ENCODE peak calls at places on chromosomes 4 and X, in six cellular contexts. One of them, this sample, is unnamed.
A peak's percentile ranks its signal among the peaks of the same experiment; 100 is the strongest.

GRCh38 chrX:48475295-48475694 is 704 bp upstream of the FTSJ1 start:
- DNase-seq in IMR-90: no peak
- DNase-seq in body of pancreas: no peak
- DNase-seq in stomach: no peak
- DNase-seq in kidney: no peak
- DNase-seq in esophagus squamous epithelium: no peak
- DNase-seq in this sample: peak; percentile 15

GRCh38 chr4:78613522-78614311 is 62.1 kb downstream of the ANXA3 start:
- DNase-seq in IMR-90: no peak
- DNase-seq in body of pancreas: no peak
- DNase-seq in stomach: no peak
- DNase-seq in kidney: no peak
- DNase-seq in esophagus squamous epithelium: no peak
- DNase-seq in this sample: no peak

GRCh38 chr4:177554966-177555574 is 112.8 kb upstream of the AGA start:
- DNase-seq in IMR-90: peak; percentile 50
- DNase-seq in body of pancreas: no peak
- DNase-seq in stomach: no peak
- DNase-seq in kidney: no peak
- DNase-seq in esophagus squamous epithelium: no peak
- DNase-seq in this sample: peak; percentile 26

GRCh38 chrX:133742602-133743305 is 242.6 kb downstream of the GPC3 start:
- DNase-seq in IMR-90: no peak
- DNase-seq in body of pancreas: no peak
- DNase-seq in stomach: no peak
- DNase-seq in kidney: no peak
- DNase-seq in esophagus squamous epithelium: no peak
- DNase-seq in this sample: no peak

GRCh38 chrX:12999422-12999821 is 24.5 kb downstream of the TMSB4X start:
- DNase-seq in IMR-90: peak; percentile 32
- DNase-seq in body of pancreas: no peak
- DNase-seq in stomach: no peak
- DNase-seq in kidney: no peak
- DNase-seq in esophagus squamous epithelium: no peak
- DNase-seq in this sample: peak; percentile 62

GRCh38 chr4:20687894-20688293 is 12.4 kb upstream of the PACRGL start:
- DNase-seq in IMR-90: peak; percentile 75
- DNase-seq in body of pancreas: no peak
- DNase-seq in stomach: no peak
- DNase-seq in kidney: no peak
- DNase-seq in esophagus squamous epithelium: no peak
- DNase-seq in this sample: no peak

GRCh38 chrX:1134156-1134555 is 78.3 kb downstream of the CRLF2 start:
- DNase-seq in IMR-90: no peak
- DNase-seq in body of pancreas: no peak
- DNase-seq in stomach: no peak
- DNase-seq in kidney: no peak
- DNase-seq in esophagus squamous epithelium: no peak
- DNase-seq in this sample: no peak

GRCh38 chr4:126628933-126629332 is 1003.8 kb upstream of the INTU start:
- DNase-seq in IMR-90: no peak
- DNase-seq in body of pancreas: no peak
- DNase-seq in stomach: no peak
- DNase-seq in kidney: no peak
- DNase-seq in esophagus squamous epithelium: no peak
- DNase-seq in this sample: no peak

GRCh38 chr4:140069068-140069467 is 84.9 kb downstream of the MAML3 start:
- DNase-seq in IMR-90: peak; percentile 73
- DNase-seq in body of pancreas: no peak
- DNase-seq in stomach: peak; percentile 46
- DNase-seq in kidney: no peak
- DNase-seq in esophagus squamous epithelium: no peak
- DNase-seq in this sample: no peak

GRCh38 chr4:8319061-8319460 is 49.5 kb downstream of the HTRA3 start:
- DNase-seq in IMR-90: no peak
- DNase-seq in body of pancreas: no peak
- DNase-seq in stomach: peak; percentile 11
- DNase-seq in kidney: no peak
- DNase-seq in esophagus squamous epithelium: no peak
- DNase-seq in this sample: no peak

GRCh38 chr4:453267-453666 is 45.7 kb downstream of the ZNF721 start:
- DNase-seq in IMR-90: no peak
- DNase-seq in body of pancreas: no peak
- DNase-seq in stomach: no peak
- DNase-seq in kidney: no peak
- DNase-seq in esophagus squamous epithelium: no peak
- DNase-seq in this sample: no peak

GRCh38 chr4:1233641-1234277 is 15.2 kb downstream of the CTBP1 start:
- DNase-seq in IMR-90: peak; percentile 34
- DNase-seq in body of pancreas: peak; percentile 27
- DNase-seq in stomach: no peak
- DNase-seq in kidney: peak; percentile 86
- DNase-seq in esophagus squamous epithelium: no peak
- DNase-seq in this sample: no peak

GRCh38 chr4:169163495-169163894 is 107.3 kb downstream of the SH3RF1 start:
- DNase-seq in IMR-90: no peak
- DNase-seq in body of pancreas: no peak
- DNase-seq in stomach: no peak
- DNase-seq in kidney: no peak
- DNase-seq in esophagus squamous epithelium: no peak
- DNase-seq in this sample: no peak

GRCh38 chr4:78464265-78464664 is 87.3 kb upstream of the ANXA3 start:
- DNase-seq in IMR-90: no peak
- DNase-seq in body of pancreas: no peak
- DNase-seq in stomach: no peak
- DNase-seq in kidney: no peak
- DNase-seq in esophagus squamous epithelium: no peak
- DNase-seq in this sample: no peak

GRCh38 chr4:182804131-182804530 is 113.1 kb downstream of the DCTD start:
- DNase-seq in IMR-90: no peak
- DNase-seq in body of pancreas: no peak
- DNase-seq in stomach: no peak
- DNase-seq in kidney: no peak
- DNase-seq in esophagus squamous epithelium: no peak
- DNase-seq in this sample: no peak

GRCh38 chr4:142656178-142656577 is 189.9 kb downstream of the INPP4B start:
- DNase-seq in IMR-90: no peak
- DNase-seq in body of pancreas: no peak
- DNase-seq in stomach: no peak
- DNase-seq in kidney: no peak
- DNase-seq in esophagus squamous epithelium: no peak
- DNase-seq in this sample: peak; percentile 30
- H3K9me3 ChIP-seq in IMR-90: peaks cover 26% of the 10 kb centered on the region
- H3K9me3 ChIP-seq in body of pancreas: peaks cover 33% of the 10 kb centered on the region
- H3K9me3 ChIP-seq in stomach: peaks cover 19% of the 10 kb centered on the region
- H3K9me3 ChIP-seq in kidney: peaks cover 37% of the 10 kb centered on the region
- H3K9me3 ChIP-seq in esophagus squamous epithelium: peaks cover 11% of the 10 kb centered on the region
- H3K9me3 ChIP-seq in this sample: peaks cover 35% of the 10 kb centered on the region

GRCh38 chrX:97384685-97385084 is 501.0 kb downstream of the RPA4 start:
- DNase-seq in IMR-90: no peak
- DNase-seq in body of pancreas: no peak
- DNase-seq in stomach: no peak
- DNase-seq in kidney: no peak
- DNase-seq in esophagus squamous epithelium: no peak
- DNase-seq in this sample: no peak

GRCh38 chrX:97374266-97374665 is 490.6 kb downstream of the RPA4 start:
- DNase-seq in IMR-90: no peak
- DNase-seq in body of pancreas: no peak
- DNase-seq in stomach: no peak
- DNase-seq in kidney: no peak
- DNase-seq in esophagus squamous epithelium: no peak
- DNase-seq in this sample: no peak

DNA sequence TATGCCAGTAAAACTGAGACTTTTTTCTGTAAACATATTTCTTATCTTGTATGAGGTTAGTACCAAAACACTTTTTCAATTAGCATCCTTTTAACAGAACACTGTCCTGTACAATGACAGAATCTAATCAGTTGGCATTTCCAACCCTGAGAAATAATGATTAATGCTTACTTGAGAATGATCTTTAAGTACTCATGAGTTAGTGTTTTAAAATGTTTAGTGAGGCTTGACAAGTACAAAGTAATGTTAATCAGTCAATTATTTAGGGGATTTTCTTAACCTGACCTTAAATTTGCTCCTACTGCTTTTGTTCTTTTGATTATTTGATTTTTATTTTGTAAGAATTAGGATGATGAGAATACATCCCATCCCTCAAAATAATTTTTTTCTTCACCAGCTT is 496.5 kb downstream of the RPA4 start:
- DNase-seq in IMR-90: no peak
- DNase-seq in body of pancreas: no peak
- DNase-seq in stomach: no peak
- DNase-seq in kidney: no peak
- DNase-seq in esophagus squamous epithelium: no peak
- DNase-seq in this sample: no peak
- H3K9me3 ChIP-seq in IMR-90: no peaks in the 10 kb centered on the region
- H3K9me3 ChIP-seq in body of pancreas: no peaks in the 10 kb centered on the region
- H3K9me3 ChIP-seq in stomach: no peaks in the 10 kb centered on the region
- H3K9me3 ChIP-seq in kidney: no peaks in the 10 kb centered on the region
- H3K9me3 ChIP-seq in esophagus squamous epithelium: no peaks in the 10 kb centered on the region
- H3K9me3 ChIP-seq in this sample: no peaks in the 10 kb centered on the region

GRCh38 chrX:9443327-9443726 is 21.5 kb upstream of the TBL1X start:
- DNase-seq in IMR-90: no peak
- DNase-seq in body of pancreas: no peak
- DNase-seq in stomach: no peak
- DNase-seq in kidney: no peak
- DNase-seq in esophagus squamous epithelium: no peak
- DNase-seq in this sample: no peak
- H3K9me3 ChIP-seq in IMR-90: no peaks in the 10 kb centered on the region
- H3K9me3 ChIP-seq in body of pancreas: no peaks in the 10 kb centered on the region
- H3K9me3 ChIP-seq in stomach: no peaks in the 10 kb centered on the region
- H3K9me3 ChIP-seq in kidney: no peaks in the 10 kb centered on the region
- H3K9me3 ChIP-seq in esophagus squamous epithelium: no peaks in the 10 kb centered on the region
- H3K9me3 ChIP-seq in this sample: no peaks in the 10 kb centered on the region

DNA sequence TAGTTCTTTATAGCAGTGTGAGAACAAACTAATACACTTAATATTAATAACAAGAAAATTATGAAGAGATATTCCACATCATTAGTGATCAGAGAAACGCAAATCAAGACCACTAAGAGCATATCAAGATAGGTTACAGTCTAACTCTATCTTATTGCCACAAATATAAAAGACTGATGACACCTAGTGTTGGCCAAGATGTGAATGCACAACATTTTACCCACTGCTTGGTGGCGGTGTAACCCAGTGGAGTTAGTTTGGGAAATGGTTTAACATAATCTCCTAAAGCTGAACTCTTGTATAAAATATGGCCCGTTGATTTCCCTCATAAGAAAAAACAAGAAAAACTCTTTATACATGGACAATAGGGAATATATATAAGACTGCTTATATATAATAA is 92.4 kb downstream of the SLITRK2 start:
- DNase-seq in IMR-90: no peak
- DNase-seq in body of pancreas: no peak
- DNase-seq in stomach: no peak
- DNase-seq in kidney: no peak
- DNase-seq in esophagus squamous epithelium: no peak
- DNase-seq in this sample: no peak
- H3K9me3 ChIP-seq in IMR-90: no peaks in the 10 kb centered on the region
- H3K9me3 ChIP-seq in body of pancreas: no peaks in the 10 kb centered on the region
- H3K9me3 ChIP-seq in stomach: no peaks in the 10 kb centered on the region
- H3K9me3 ChIP-seq in kidney: no peaks in the 10 kb centered on the region
- H3K9me3 ChIP-seq in esophagus squamous epithelium: no peaks in the 10 kb centered on the region
- H3K9me3 ChIP-seq in this sample: no peaks in the 10 kb centered on the region

GRCh38 chr4:19684079-19684478 is 567.6 kb upstream of the SLIT2 start:
- DNase-seq in IMR-90: no peak
- DNase-seq in body of pancreas: no peak
- DNase-seq in stomach: no peak
- DNase-seq in kidney: no peak
- DNase-seq in esophagus squamous epithelium: no peak
- DNase-seq in this sample: no peak
- H3K9me3 ChIP-seq in IMR-90: no peaks in the 10 kb centered on the region
- H3K9me3 ChIP-seq in body of pancreas: no peaks in the 10 kb centered on the region
- H3K9me3 ChIP-seq in stomach: no peaks in the 10 kb centered on the region
- H3K9me3 ChIP-seq in kidney: no peaks in the 10 kb centered on the region
- H3K9me3 ChIP-seq in esophagus squamous epithelium: no peaks in the 10 kb centered on the region
- H3K9me3 ChIP-seq in this sample: no peaks in the 10 kb centered on the region

DNA sequence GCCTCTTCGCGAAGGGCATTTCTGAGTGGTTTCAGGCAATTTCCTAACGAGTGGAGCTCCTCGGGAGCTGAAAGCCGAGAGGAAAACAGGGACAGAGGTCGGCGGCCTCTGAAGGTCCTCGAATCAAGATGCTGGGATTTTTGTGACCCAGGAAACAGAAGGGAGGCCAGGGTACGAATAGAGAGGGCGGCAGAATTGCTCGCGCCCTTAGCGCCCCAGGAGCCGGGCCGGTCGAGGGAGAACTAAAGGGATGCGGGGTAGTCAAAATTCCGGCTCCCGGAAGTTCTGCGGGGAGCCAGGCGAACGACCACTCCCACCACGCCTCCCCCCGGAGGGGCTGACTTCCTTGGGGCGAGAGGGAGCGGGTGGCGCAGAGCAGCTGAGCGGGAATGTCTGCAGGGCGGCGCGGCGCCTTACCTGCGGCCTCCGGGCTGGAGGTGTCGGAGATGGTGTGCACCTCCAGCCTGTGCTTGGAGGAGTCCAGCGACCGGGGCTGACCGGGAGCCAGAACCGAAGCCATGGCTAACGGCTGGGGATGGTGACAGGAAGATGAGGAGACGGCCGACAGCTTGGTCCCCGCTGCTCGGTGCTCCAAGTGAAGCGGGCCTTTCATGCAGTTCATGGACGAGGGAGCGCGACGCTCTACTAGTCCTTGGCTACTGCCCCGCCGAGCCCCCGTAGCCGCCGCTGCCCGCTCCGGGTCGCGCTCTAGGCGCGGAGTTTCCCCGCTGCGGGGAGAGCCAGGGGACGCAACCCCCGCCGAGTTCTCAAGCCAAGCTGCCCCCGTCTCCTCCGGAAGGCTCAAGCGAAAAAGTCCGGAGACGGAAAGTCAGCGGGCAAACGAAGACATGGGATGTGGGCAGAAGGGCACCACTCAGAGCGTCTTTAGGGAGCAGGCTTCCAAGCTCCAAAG is 782 bp downstream of the PITX2 start:
- DNase-seq in IMR-90: no peak
- DNase-seq in body of pancreas: no peak
- DNase-seq in stomach: no peak
- DNase-seq in kidney: peak; percentile 69
- DNase-seq in esophagus squamous epithelium: no peak
- DNase-seq in this sample: peak; percentile 36
- H3K9me3 ChIP-seq in IMR-90: peaks cover 16% of the 10 kb centered on the region
- H3K9me3 ChIP-seq in body of pancreas: no peaks in the 10 kb centered on the region
- H3K9me3 ChIP-seq in stomach: no peaks in the 10 kb centered on the region
- H3K9me3 ChIP-seq in kidney: no peaks in the 10 kb centered on the region
- H3K9me3 ChIP-seq in esophagus squamous epithelium: no peaks in the 10 kb centered on the region
- H3K9me3 ChIP-seq in this sample: no peaks in the 10 kb centered on the region

This sample was measured in OCI-LY7.